ENCODE peak calls at places on chromosomes 16 and 17, in eight cellular contexts. P is HepG2; L is A549; X is ovary; F is endodermal cell; Y is CD8-positive, alpha-beta T cell; Q is hepatocyte; J is psoas muscle. Z is an unnamed sample.

GRCh38 chr17:62808576-62808970 is 459 bp upstream of the MARCHF10 start:
- DNase-seq in Q (no peak), J (no peak), L (no peak), Y (no peak), P (no peak), F (no peak), X (no peak), Z (no peak)

GRCh38 chr17:65688307-65688706 is 126.9 kb upstream of the AXIN2 start:
- DNase-seq in X (no peak), J (no peak), Q (no peak), L (no peak), P (no peak), F (no peak), Y (no peak), Z (no peak)

GRCh38 chr16:64196444-64196843 is 925.4 kb downstream of the CDH11 start:
- DNase-seq in F (no peak), J (no peak), L (no peak), X (no peak), P (no peak), Y (no peak), Q (no peak), Z (no peak)

GRCh38 chr17:72376486-72377345 is 255.9 kb downstream of the SOX9 start:
- DNase-seq in P (no peak), Q (no peak), X (no peak), L (no peak), J (no peak), Y (no peak), F (no peak), Z (no peak)

GRCh38 chr17:42682400-42683384 is at the start of gene CNTNAP1:
- DNase-seq in F (peak; percentile 90), X (peak; percentile 71), Y (no peak), Q (peak; percentile 87), P (peak; percentile 45), L (peak; percentile 56), J (peak; percentile 74), Z (no peak)

GRCh38 chr17:40610359-40610758 is 37.3 kb downstream of the SMARCE1 start:
- DNase-seq in X (no peak), Y (no peak), P (no peak), Q (no peak), J (no peak), F (no peak), L (no peak), Z (no peak)

GRCh38 chr17:72479113-72479512 is 358.3 kb downstream of the SOX9 start:
- DNase-seq in Q (peak; percentile 41), F (peak; percentile 77), J (no peak), Y (no peak), P (peak; percentile 47), X (no peak), L (peak; percentile 51), Z (no peak)

GRCh38 chr16:87791295-87792204 is 25.8 kb upstream of the KLHDC4 start:
- DNase-seq in Q (no peak), F (peak; percentile 66), X (no peak), L (no peak), P (no peak), Y (no peak), J (no peak), Z (no peak)

GRCh38 chr16:57133911-57134310 is 41.5 kb downstream of the CPNE2 start:
- DNase-seq in J (no peak), Q (no peak), F (no peak), Y (no peak), P (no peak), X (no peak), L (no peak), Z (no peak)

GRCh38 chr17:2593846-2594656 is 597 bp downstream of the PAFAH1B1 start:
- DNase-seq in Q (peak; percentile 91), P (peak; percentile 58), J (peak; percentile 85), L (peak; percentile 88), X (peak; percentile 83), F (peak; percentile 95), Y (peak; percentile 69), Z (peak; percentile 55)

GRCh38 chr17:29930399-29931010 is 477 bp upstream of the SSH2 start:
- DNase-seq in Q (no peak), L (no peak), Y (no peak), X (no peak), J (no peak), P (peak; percentile 3), F (no peak), Z (peak; percentile 28)

GRCh38 chr16:28499854-28500253 is 5.4 kb downstream of the APOBR start:
- DNase-seq in Q (no peak), X (no peak), F (no peak), P (peak; percentile 37), J (no peak), L (no peak), Y (no peak), Z (no peak)

GRCh38 chr16:52090080-52090479 is 456.9 kb downstream of the TOX3 start:
- DNase-seq in J (no peak), L (no peak), X (no peak), Q (no peak), F (no peak), P (no peak), Y (no peak), Z (peak; percentile 81)

GRCh38 chr16:54930034-54930938 is at the start of gene IRX5:
- DNase-seq in F (peak; percentile 95), P (no peak), Y (no peak), Q (peak; percentile 95), L (peak; percentile 96), J (peak; percentile 80), X (peak; percentile 86), Z (peak; percentile 93)

GRCh38 chr16:68166264-68166663 is 69.7 kb downstream of the ESRP2 start:
- DNase-seq in X (no peak), L (no peak), J (no peak), F (no peak), Y (no peak), P (no peak), Q (no peak), Z (no peak)

GRCh38 chr17:38897176-38897575 is 27.3 kb downstream of the LASP1 start:
- DNase-seq in L (no peak), Y (no peak), Q (no peak), P (no peak), J (peak; percentile 84), F (no peak), X (peak; percentile 39), Z (no peak)

GRCh38 chr17:61416540-61417363 is 17.1 kb downstream of the TBX2 start:
- DNase-seq in L (peak; percentile 88), F (peak; percentile 100), J (peak; percentile 91), X (peak; percentile 83), P (peak; percentile 91), Q (peak; percentile 95), Y (no peak), Z (no peak)

GRCh38 chr16:73086108-73086507 is 38.2 kb upstream of the ZFHX3 start:
- DNase-seq in L (no peak), F (no peak), Q (no peak), J (no peak), X (no peak), P (no peak), Y (no peak), Z (no peak)

GRCh38 chr16:75965504-75966374 is 239.4 kb upstream of the CPHXL start:
- DNase-seq in X (no peak), J (no peak), Y (no peak), P (peak; percentile 49), L (peak; percentile 6), F (no peak), Q (no peak), Z (peak; percentile 75)

GRCh38 chr17:43528319-43528987 is 17.7 kb downstream of the ETV4 start:
- DNase-seq in P (peak; percentile 99), L (no peak), F (no peak), X (no peak), J (peak; percentile 45), Q (no peak), Y (no peak), Z (no peak)

DNA sequence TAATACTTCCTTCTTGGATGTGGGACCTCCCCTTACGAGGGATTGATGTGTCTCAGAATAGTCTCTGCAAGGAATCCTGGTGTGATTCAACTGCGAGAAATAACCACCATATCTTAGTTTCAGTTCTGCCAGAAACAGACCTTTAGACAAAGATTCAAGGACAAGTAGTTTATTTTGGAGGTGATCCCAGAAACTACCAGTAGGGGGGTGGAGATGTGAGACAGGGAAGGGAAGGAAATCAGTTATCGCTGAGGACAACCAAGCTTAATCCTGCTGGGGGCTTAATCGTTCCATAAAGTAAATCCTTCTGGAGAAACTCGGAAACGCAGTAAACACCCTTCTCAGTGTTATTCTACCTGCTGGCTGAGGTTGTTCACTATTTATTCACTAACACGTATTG is 5.0 kb upstream of the SDR42E1 start:
- DNase-seq in F (no peak), L (peak; percentile 35), Q (peak; percentile 25), P (no peak), X (no peak), J (no peak), Y (no peak), Z (no peak)
- TF ChIP-seq CTCF in F (peak; percentile 69), L (peak; percentile 7), Q (peak; percentile 21), P (no peak), X (no peak), J (no peak), Y (no peak), Z (peak; percentile 62)

DNA sequence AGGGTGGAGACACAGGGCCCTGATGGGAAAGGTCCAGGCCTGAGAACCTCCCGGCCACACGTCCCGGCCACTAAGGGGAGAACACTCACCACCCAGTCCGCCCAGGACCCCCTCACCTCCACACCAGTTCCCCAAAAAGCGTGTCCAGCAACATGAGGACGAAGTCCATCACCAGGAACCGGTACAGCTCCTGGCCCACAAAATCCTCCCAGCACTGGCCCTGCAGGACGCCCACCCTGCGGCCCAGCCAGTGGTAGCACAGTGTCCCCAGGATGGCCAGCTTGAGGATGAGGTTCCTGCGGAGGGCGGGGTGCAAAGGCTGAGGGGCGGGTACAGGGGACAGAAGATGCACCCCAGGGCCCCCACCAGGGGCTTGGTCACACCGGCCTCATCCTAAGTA is 8.0 kb downstream of the TMC6 start:
- DNase-seq in Y (no peak), Q (no peak), P (no peak), X (no peak), L (no peak), F (no peak), J (no peak), Z (no peak)
- H3K27ac ChIP-seq in Y (no peak overlapping the region), Q (no peak overlapping the region), P (no peak overlapping the region), X (no peak overlapping the region), L (no peak overlapping the region), F (no peak overlapping the region), J (no peak overlapping the region), Z (no peak overlapping the region)

DNA sequence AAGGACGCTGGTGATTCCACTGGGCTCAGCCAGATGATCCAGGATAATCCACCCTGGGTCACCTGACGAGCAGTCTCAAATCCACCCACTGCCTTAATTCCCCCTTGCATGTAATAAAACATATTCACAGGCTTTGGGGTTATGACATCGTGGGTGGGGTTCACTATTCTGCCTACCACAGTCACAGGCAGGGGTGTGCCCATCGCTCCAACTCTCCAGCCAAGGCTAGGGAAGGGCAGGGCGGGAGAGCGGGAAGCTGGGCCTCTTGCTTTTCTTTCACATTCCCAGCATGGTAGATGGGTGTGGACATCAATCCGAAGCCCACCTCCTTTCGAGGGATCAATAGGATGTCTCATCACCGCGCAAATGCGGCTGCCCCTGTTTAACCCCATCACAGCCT is 12.7 kb upstream of the CD300LD start:
- DNase-seq in F (no peak), P (no peak), X (no peak), Q (no peak), Y (no peak), J (no peak), L (no peak), Z (no peak)
- H3K4me1 ChIP-seq in F (no peaks in the 10 kb centered on the region), P (no peaks in the 10 kb centered on the region), X (no peaks in the 10 kb centered on the region), Q (peaks cover 3% of the 10 kb centered on the region), Y (peaks cover 18% of the 10 kb centered on the region), J (no peaks in the 10 kb centered on the region), L (peaks cover 12% of the 10 kb centered on the region), Z (peaks cover 16% of the 10 kb centered on the region)

DNA sequence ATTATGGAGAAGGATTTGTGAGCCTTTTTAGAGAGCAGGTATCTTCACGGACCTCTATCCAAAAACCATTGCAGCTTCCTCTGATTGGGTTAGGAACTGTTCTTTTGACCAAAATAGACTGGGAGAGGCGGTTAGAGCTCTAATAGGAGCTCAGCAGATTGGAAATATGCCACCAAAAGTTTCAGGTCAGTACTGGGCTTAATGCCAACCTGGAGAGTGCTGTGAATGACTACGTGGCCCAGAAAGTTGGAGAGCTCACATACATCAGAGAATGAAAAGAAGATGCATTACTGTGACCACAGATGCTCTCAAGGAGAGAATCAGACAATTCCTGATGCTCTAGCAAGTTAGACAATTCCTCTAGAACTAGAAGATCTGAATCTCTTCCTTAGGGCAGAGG is 86.5 kb downstream of the ABCA8 start:
- DNase-seq in P (no peak), F (no peak), J (no peak), L (no peak), X (no peak), Q (no peak), Y (no peak), Z (no peak)
- TF ChIP-seq CTCF in P (no peak), F (no peak), J (no peak), L (no peak), X (no peak), Q (no peak), Y (no peak), Z (no peak)

Z was measured in foreskin keratinocyte.